ENCODE peak calls at places on chromosomes 16 and 17, in eight cellular contexts. One of them, this sample, is unnamed.

GRCh38 chr16:30115238-30115637 is 1.9 kb upstream of the GDPD3 start:
- DNase-seq in CD4-positive, alpha-beta T cell: no peak
- DNase-seq in HepG2: no peak
- DNase-seq in B cell: no peak
- DNase-seq in right lobe of liver: no peak
- DNase-seq in body of pancreas: peak
- DNase-seq in GM13977: no peak
- DNase-seq in cardiac fibroblast: no peak
- DNase-seq in this sample: no peak

GRCh38 chr17:61479493-61480413 is 27.5 kb downstream of the TBX4 start:
- DNase-seq in CD4-positive, alpha-beta T cell: no peak
- DNase-seq in HepG2: no peak
- DNase-seq in B cell: no peak
- DNase-seq in right lobe of liver: peak
- DNase-seq in body of pancreas: no peak
- DNase-seq in GM13977: no peak
- DNase-seq in cardiac fibroblast: no peak
- DNase-seq in this sample: no peak

GRCh38 chr16:12685806-12686205 is 117.9 kb downstream of the CPPED1 start:
- DNase-seq in CD4-positive, alpha-beta T cell: no peak
- DNase-seq in HepG2: no peak
- DNase-seq in B cell: no peak
- DNase-seq in right lobe of liver: peak
- DNase-seq in body of pancreas: no peak
- DNase-seq in GM13977: no peak
- DNase-seq in cardiac fibroblast: peak
- DNase-seq in this sample: no peak

GRCh38 chr16:57530104-57530522 is 6.3 kb downstream of the CCDC102A start:
- DNase-seq in CD4-positive, alpha-beta T cell: peak
- DNase-seq in HepG2: peak
- DNase-seq in B cell: peak
- DNase-seq in right lobe of liver: peak
- DNase-seq in body of pancreas: no peak
- DNase-seq in GM13977: peak
- DNase-seq in cardiac fibroblast: peak
- DNase-seq in this sample: peak

GRCh38 chr16:84190731-84191388 is at the start of gene ADAD2:
- DNase-seq in CD4-positive, alpha-beta T cell: no peak
- DNase-seq in HepG2: no peak
- DNase-seq in B cell: no peak
- DNase-seq in right lobe of liver: no peak
- DNase-seq in body of pancreas: no peak
- DNase-seq in GM13977: no peak
- DNase-seq in cardiac fibroblast: peak
- DNase-seq in this sample: no peak

GRCh38 chr16:7513429-7513828 is 180.8 kb downstream of the RBFOX1 start:
- DNase-seq in CD4-positive, alpha-beta T cell: no peak
- DNase-seq in HepG2: peak
- DNase-seq in B cell: no peak
- DNase-seq in right lobe of liver: no peak
- DNase-seq in body of pancreas: no peak
- DNase-seq in GM13977: no peak
- DNase-seq in cardiac fibroblast: no peak
- DNase-seq in this sample: no peak

GRCh38 chr16:55567382-55567781 is 898 bp downstream of the CAPNS2 start:
- DNase-seq in CD4-positive, alpha-beta T cell: no peak
- DNase-seq in HepG2: no peak
- DNase-seq in B cell: no peak
- DNase-seq in right lobe of liver: no peak
- DNase-seq in body of pancreas: no peak
- DNase-seq in GM13977: no peak
- DNase-seq in cardiac fibroblast: peak
- DNase-seq in this sample: no peak

GRCh38 chr16:83402969-83403368 is 404.8 kb upstream of the HSBP1 start:
- DNase-seq in CD4-positive, alpha-beta T cell: no peak
- DNase-seq in HepG2: no peak
- DNase-seq in B cell: no peak
- DNase-seq in right lobe of liver: no peak
- DNase-seq in body of pancreas: no peak
- DNase-seq in GM13977: no peak
- DNase-seq in cardiac fibroblast: peak
- DNase-seq in this sample: no peak

GRCh38 chr17:49132699-49133364 is at the start of gene B4GALNT2:
- DNase-seq in CD4-positive, alpha-beta T cell: no peak
- DNase-seq in HepG2: no peak
- DNase-seq in B cell: peak
- DNase-seq in right lobe of liver: peak
- DNase-seq in body of pancreas: peak
- DNase-seq in GM13977: no peak
- DNase-seq in cardiac fibroblast: no peak
- DNase-seq in this sample: no peak

GRCh38 chr17:57379237-57380054 is 123.1 kb downstream of the MSI2 start:
- DNase-seq in CD4-positive, alpha-beta T cell: no peak
- DNase-seq in HepG2: no peak
- DNase-seq in B cell: no peak
- DNase-seq in right lobe of liver: no peak
- DNase-seq in body of pancreas: no peak
- DNase-seq in GM13977: no peak
- DNase-seq in cardiac fibroblast: peak
- DNase-seq in this sample: no peak

GRCh38 chr17:10276436-10276835 is 78.0 kb upstream of the GAS7 start:
- DNase-seq in CD4-positive, alpha-beta T cell: no peak
- DNase-seq in HepG2: no peak
- DNase-seq in B cell: no peak
- DNase-seq in right lobe of liver: no peak
- DNase-seq in body of pancreas: no peak
- DNase-seq in GM13977: no peak
- DNase-seq in cardiac fibroblast: no peak
- DNase-seq in this sample: no peak

GRCh38 chr17:17538417-17539391 is 42.5 kb upstream of the RASD1 start:
- DNase-seq in CD4-positive, alpha-beta T cell: no peak
- DNase-seq in HepG2: peak
- DNase-seq in B cell: no peak
- DNase-seq in right lobe of liver: peak
- DNase-seq in body of pancreas: peak
- DNase-seq in GM13977: no peak
- DNase-seq in cardiac fibroblast: no peak
- DNase-seq in this sample: no peak

GRCh38 chr17:82370471-82371332 is 863 bp upstream of the UTS2R start:
- DNase-seq in CD4-positive, alpha-beta T cell: no peak
- DNase-seq in HepG2: no peak
- DNase-seq in B cell: no peak
- DNase-seq in right lobe of liver: no peak
- DNase-seq in body of pancreas: no peak
- DNase-seq in GM13977: no peak
- DNase-seq in cardiac fibroblast: no peak
- DNase-seq in this sample: no peak

GRCh38 chr16:22323998-22324786 is 27.0 kb downstream of the POLR3E start:
- DNase-seq in CD4-positive, alpha-beta T cell: no peak
- DNase-seq in HepG2: no peak
- DNase-seq in B cell: no peak
- DNase-seq in right lobe of liver: no peak
- DNase-seq in body of pancreas: no peak
- DNase-seq in GM13977: no peak
- DNase-seq in cardiac fibroblast: no peak
- DNase-seq in this sample: no peak

GRCh38 chr17:81241648-81242420 is 2.7 kb downstream of the NDUFAF8 start:
- DNase-seq in CD4-positive, alpha-beta T cell: peak
- DNase-seq in HepG2: peak
- DNase-seq in B cell: peak
- DNase-seq in right lobe of liver: no peak
- DNase-seq in body of pancreas: peak
- DNase-seq in GM13977: peak
- DNase-seq in cardiac fibroblast: peak
- DNase-seq in this sample: no peak

GRCh38 chr16:4323071-4323844 is 7.4 kb downstream of the GLIS2 start:
- DNase-seq in CD4-positive, alpha-beta T cell: no peak
- DNase-seq in HepG2: no peak
- DNase-seq in B cell: no peak
- DNase-seq in right lobe of liver: no peak
- DNase-seq in body of pancreas: peak
- DNase-seq in GM13977: no peak
- DNase-seq in cardiac fibroblast: no peak
- DNase-seq in this sample: no peak

GRCh38 chr17:79829004-79829403 is 10.2 kb downstream of the CBX4 start:
- DNase-seq in CD4-positive, alpha-beta T cell: no peak
- DNase-seq in HepG2: no peak
- DNase-seq in B cell: no peak
- DNase-seq in right lobe of liver: no peak
- DNase-seq in body of pancreas: no peak
- DNase-seq in GM13977: no peak
- DNase-seq in cardiac fibroblast: no peak
- DNase-seq in this sample: no peak

GRCh38 chr16:71442041-71442440 is at the start of gene TLE7:
- DNase-seq in CD4-positive, alpha-beta T cell: no peak
- DNase-seq in HepG2: no peak
- DNase-seq in B cell: no peak
- DNase-seq in right lobe of liver: no peak
- DNase-seq in body of pancreas: no peak
- DNase-seq in GM13977: peak
- DNase-seq in cardiac fibroblast: no peak
- DNase-seq in this sample: no peak

GRCh38 chr16:71440669-71441347 is 1.0 kb downstream of the TLE7 start:
- DNase-seq in CD4-positive, alpha-beta T cell: no peak
- DNase-seq in HepG2: peak
- DNase-seq in B cell: no peak
- DNase-seq in right lobe of liver: no peak
- DNase-seq in body of pancreas: no peak
- DNase-seq in GM13977: peak
- DNase-seq in cardiac fibroblast: no peak
- DNase-seq in this sample: no peak

GRCh38 chr16:71443714-71444113 is 1.9 kb upstream of the TLE7 start:
- DNase-seq in CD4-positive, alpha-beta T cell: no peak
- DNase-seq in HepG2: no peak
- DNase-seq in B cell: no peak
- DNase-seq in right lobe of liver: no peak
- DNase-seq in body of pancreas: no peak
- DNase-seq in GM13977: no peak
- DNase-seq in cardiac fibroblast: no peak
- DNase-seq in this sample: no peak

GRCh38 chr16:71439531-71439930 is 2.3 kb downstream of the TLE7 start:
- DNase-seq in CD4-positive, alpha-beta T cell: no peak
- DNase-seq in HepG2: no peak
- DNase-seq in B cell: no peak
- DNase-seq in right lobe of liver: no peak
- DNase-seq in body of pancreas: no peak
- DNase-seq in GM13977: no peak
- DNase-seq in cardiac fibroblast: no peak
- DNase-seq in this sample: no peak

GRCh38 chr16:71441348-71441781 is 489 bp downstream of the TLE7 start:
- DNase-seq in CD4-positive, alpha-beta T cell: no peak
- DNase-seq in HepG2: no peak
- DNase-seq in B cell: peak
- DNase-seq in right lobe of liver: no peak
- DNase-seq in body of pancreas: no peak
- DNase-seq in GM13977: peak
- DNase-seq in cardiac fibroblast: no peak
- DNase-seq in this sample: no peak
- TF ChIP-seq CTCF in CD4-positive, alpha-beta T cell: peak
- TF ChIP-seq CTCF in HepG2: peak
- TF ChIP-seq CTCF in B cell: peak
- TF ChIP-seq CTCF in right lobe of liver: peak
- TF ChIP-seq CTCF in body of pancreas: no peak
- TF ChIP-seq CTCF in GM13977: peak
- TF ChIP-seq CTCF in cardiac fibroblast: peak
- TF ChIP-seq CTCF in this sample: peak

DNA sequence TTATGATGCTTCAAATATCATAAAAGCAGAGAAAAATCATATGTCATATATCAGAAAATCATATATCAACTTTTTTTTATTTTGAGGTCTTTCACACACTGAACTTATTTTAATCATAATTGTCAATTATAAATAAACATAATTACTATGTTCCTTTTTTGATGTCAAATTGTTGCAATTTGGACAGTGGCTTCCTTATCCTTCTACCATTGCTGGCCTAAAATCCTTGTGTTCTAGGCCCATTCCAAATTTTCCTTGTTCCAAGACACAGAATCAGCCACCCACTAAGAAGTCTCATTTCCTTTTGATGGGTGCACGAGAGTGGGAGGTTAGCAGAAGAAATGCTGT is 28.9 kb downstream of the G6PC1 start:
- DNase-seq in CD4-positive, alpha-beta T cell: no peak
- DNase-seq in HepG2: no peak
- DNase-seq in B cell: no peak
- DNase-seq in right lobe of liver: no peak
- DNase-seq in body of pancreas: no peak
- DNase-seq in GM13977: no peak
- DNase-seq in cardiac fibroblast: no peak
- DNase-seq in this sample: no peak
- TF ChIP-seq CTCF in CD4-positive, alpha-beta T cell: no peak
- TF ChIP-seq CTCF in HepG2: no peak
- TF ChIP-seq CTCF in B cell: peak
- TF ChIP-seq CTCF in right lobe of liver: no peak
- TF ChIP-seq CTCF in body of pancreas: no peak
- TF ChIP-seq CTCF in GM13977: no peak
- TF ChIP-seq CTCF in cardiac fibroblast: no peak
- TF ChIP-seq CTCF in this sample: peak

GRCh38 chr16:89450537-89450936 is 39.8 kb downstream of the ANKRD11 start:
- DNase-seq in CD4-positive, alpha-beta T cell: no peak
- DNase-seq in HepG2: no peak
- DNase-seq in B cell: no peak
- DNase-seq in right lobe of liver: no peak
- DNase-seq in body of pancreas: no peak
- DNase-seq in GM13977: no peak
- DNase-seq in cardiac fibroblast: no peak
- DNase-seq in this sample: no peak
- TF ChIP-seq CTCF in CD4-positive, alpha-beta T cell: no peak
- TF ChIP-seq CTCF in HepG2: no peak
- TF ChIP-seq CTCF in B cell: no peak
- TF ChIP-seq CTCF in right lobe of liver: no peak
- TF ChIP-seq CTCF in body of pancreas: no peak
- TF ChIP-seq CTCF in GM13977: no peak
- TF ChIP-seq CTCF in cardiac fibroblast: no peak
- TF ChIP-seq CTCF in this sample: no peak

DNA sequence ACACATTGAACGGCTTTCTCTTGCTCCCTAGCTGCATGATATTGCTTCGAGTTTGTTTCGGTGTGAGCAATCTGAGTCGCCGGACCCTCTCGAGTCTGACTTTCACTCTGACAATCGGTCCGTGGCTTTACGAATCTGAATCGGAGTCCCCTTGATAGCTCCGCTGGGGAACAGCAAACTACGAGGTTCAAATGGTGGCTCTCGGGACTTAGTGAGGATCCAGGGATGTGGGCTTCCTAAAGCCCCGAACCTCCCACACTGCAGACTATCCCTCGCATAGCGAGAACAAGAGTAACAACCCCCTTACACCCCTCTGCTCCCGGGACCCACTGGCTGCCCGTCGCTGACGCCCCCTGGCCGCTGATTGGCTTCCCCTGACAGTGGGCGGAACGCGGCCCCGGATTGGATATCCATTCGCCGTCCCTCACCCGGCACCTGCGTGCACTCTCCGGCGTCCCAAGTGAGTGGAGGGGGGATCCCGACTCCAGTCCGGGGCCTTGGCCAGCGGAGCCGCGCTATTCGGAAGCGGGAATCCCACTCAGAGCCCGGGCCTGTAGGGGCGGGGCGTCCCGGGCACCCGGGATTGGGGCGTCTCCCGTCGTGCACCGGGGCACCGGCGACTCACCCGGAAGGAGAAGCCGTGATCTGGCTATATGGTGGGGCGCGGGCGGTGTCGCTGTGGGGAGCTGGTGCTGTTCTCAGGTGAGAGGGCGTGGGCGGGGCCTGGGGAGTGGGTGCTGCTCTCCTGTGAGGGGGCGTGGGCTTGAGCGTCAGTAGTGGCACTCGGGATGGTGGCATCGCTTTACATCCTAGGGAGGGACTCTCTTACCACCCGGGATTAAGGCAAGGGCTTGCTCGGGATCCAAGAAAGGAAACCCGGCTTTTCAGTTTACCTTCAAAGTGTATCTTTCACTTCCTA is at the start of gene SNX11:
- DNase-seq in CD4-positive, alpha-beta T cell: peak
- DNase-seq in HepG2: peak
- DNase-seq in B cell: peak
- DNase-seq in right lobe of liver: peak
- DNase-seq in body of pancreas: peak
- DNase-seq in GM13977: peak
- DNase-seq in cardiac fibroblast: peak
- DNase-seq in this sample: peak
- TF ChIP-seq CTCF in CD4-positive, alpha-beta T cell: no peak
- TF ChIP-seq CTCF in HepG2: peak
- TF ChIP-seq CTCF in B cell: no peak
- TF ChIP-seq CTCF in right lobe of liver: peak
- TF ChIP-seq CTCF in body of pancreas: no peak
- TF ChIP-seq CTCF in GM13977: no peak
- TF ChIP-seq CTCF in cardiac fibroblast: peak
- TF ChIP-seq CTCF in this sample: no peak